ENCODE peak calls at places on chromosomes 5 and 9, in seven cellular contexts. One of them, this sample, is unnamed.

GRCh38 chr5:139636207-139636792 is 11.8 kb upstream of the CXXC5 start:
- DNase-seq in NCI-H2029 treated with DMSO at 0.1 percent for 48 hours: no peak
- DNase-seq in OCI-LY7: peak
- DNase-seq in stimulated activated naive CD4-positive, alpha-beta T cell: peak
- DNase-seq in H7: peak
- DNase-seq in kidney: peak
- DNase-seq in AG10803: no peak
- DNase-seq in this sample: no peak

GRCh38 chr9:127538849-127539258 is 73.2 kb upstream of the STXBP1 start:
- DNase-seq in NCI-H2029 treated with DMSO at 0.1 percent for 48 hours: no peak
- DNase-seq in OCI-LY7: no peak
- DNase-seq in stimulated activated naive CD4-positive, alpha-beta T cell: no peak
- DNase-seq in H7: no peak
- DNase-seq in kidney: no peak
- DNase-seq in AG10803: peak
- DNase-seq in this sample: no peak

GRCh38 chr5:141439411-141440141 is 9.3 kb downstream of the PCDHGA12 start:
- DNase-seq in NCI-H2029 treated with DMSO at 0.1 percent for 48 hours: no peak
- DNase-seq in OCI-LY7: no peak
- DNase-seq in stimulated activated naive CD4-positive, alpha-beta T cell: no peak
- DNase-seq in H7: peak
- DNase-seq in kidney: no peak
- DNase-seq in AG10803: peak
- DNase-seq in this sample: no peak

GRCh38 chr5:97046270-97046982 is 96.0 kb downstream of the LIX1 start:
- DNase-seq in NCI-H2029 treated with DMSO at 0.1 percent for 48 hours: no peak
- DNase-seq in OCI-LY7: peak
- DNase-seq in stimulated activated naive CD4-positive, alpha-beta T cell: no peak
- DNase-seq in H7: no peak
- DNase-seq in kidney: no peak
- DNase-seq in AG10803: peak
- DNase-seq in this sample: no peak

GRCh38 chr5:138937392-138938387 is 62.6 kb upstream of the LRRTM2 start:
- DNase-seq in NCI-H2029 treated with DMSO at 0.1 percent for 48 hours: no peak
- DNase-seq in OCI-LY7: no peak
- DNase-seq in stimulated activated naive CD4-positive, alpha-beta T cell: no peak
- DNase-seq in H7: peak
- DNase-seq in kidney: no peak
- DNase-seq in AG10803: no peak
- DNase-seq in this sample: no peak

GRCh38 chr5:161235569-161235968 is 311.0 kb downstream of the GABRB2 start:
- DNase-seq in NCI-H2029 treated with DMSO at 0.1 percent for 48 hours: no peak
- DNase-seq in OCI-LY7: no peak
- DNase-seq in stimulated activated naive CD4-positive, alpha-beta T cell: no peak
- DNase-seq in H7: no peak
- DNase-seq in kidney: no peak
- DNase-seq in AG10803: no peak
- DNase-seq in this sample: no peak

GRCh38 chr5:153896701-153897100 is 142.0 kb downstream of the FAM114A2 start:
- DNase-seq in NCI-H2029 treated with DMSO at 0.1 percent for 48 hours: peak
- DNase-seq in OCI-LY7: peak
- DNase-seq in stimulated activated naive CD4-positive, alpha-beta T cell: no peak
- DNase-seq in H7: no peak
- DNase-seq in kidney: no peak
- DNase-seq in AG10803: peak
- DNase-seq in this sample: no peak

GRCh38 chr5:123157797-123158528 is 68.9 kb downstream of the PRDM6 start:
- DNase-seq in NCI-H2029 treated with DMSO at 0.1 percent for 48 hours: no peak
- DNase-seq in OCI-LY7: no peak
- DNase-seq in stimulated activated naive CD4-positive, alpha-beta T cell: no peak
- DNase-seq in H7: no peak
- DNase-seq in kidney: no peak
- DNase-seq in AG10803: peak
- DNase-seq in this sample: no peak

GRCh38 chr5:113204525-113205161 is 228.0 kb downstream of the DCP2 start:
- DNase-seq in NCI-H2029 treated with DMSO at 0.1 percent for 48 hours: no peak
- DNase-seq in OCI-LY7: no peak
- DNase-seq in stimulated activated naive CD4-positive, alpha-beta T cell: no peak
- DNase-seq in H7: no peak
- DNase-seq in kidney: no peak
- DNase-seq in AG10803: peak
- DNase-seq in this sample: no peak

GRCh38 chr9:87713278-87713989 is 12.5 kb upstream of the CTSL start:
- DNase-seq in NCI-H2029 treated with DMSO at 0.1 percent for 48 hours: no peak
- DNase-seq in OCI-LY7: no peak
- DNase-seq in stimulated activated naive CD4-positive, alpha-beta T cell: no peak
- DNase-seq in H7: no peak
- DNase-seq in kidney: peak
- DNase-seq in AG10803: peak
- DNase-seq in this sample: no peak

GRCh38 chr9:129568560-129569505 is 52.1 kb downstream of the C9orf50 start:
- DNase-seq in NCI-H2029 treated with DMSO at 0.1 percent for 48 hours: no peak
- DNase-seq in OCI-LY7: no peak
- DNase-seq in stimulated activated naive CD4-positive, alpha-beta T cell: no peak
- DNase-seq in H7: peak
- DNase-seq in kidney: peak
- DNase-seq in AG10803: peak
- DNase-seq in this sample: no peak

GRCh38 chr5:51748667-51749066 is 365.4 kb downstream of the ISL1 start:
- DNase-seq in NCI-H2029 treated with DMSO at 0.1 percent for 48 hours: no peak
- DNase-seq in OCI-LY7: no peak
- DNase-seq in stimulated activated naive CD4-positive, alpha-beta T cell: no peak
- DNase-seq in H7: no peak
- DNase-seq in kidney: no peak
- DNase-seq in AG10803: no peak
- DNase-seq in this sample: no peak

GRCh38 chr5:151295138-151295537 is 8.4 kb downstream of the SLC36A3 start:
- DNase-seq in NCI-H2029 treated with DMSO at 0.1 percent for 48 hours: no peak
- DNase-seq in OCI-LY7: no peak
- DNase-seq in stimulated activated naive CD4-positive, alpha-beta T cell: no peak
- DNase-seq in H7: no peak
- DNase-seq in kidney: no peak
- DNase-seq in AG10803: peak
- DNase-seq in this sample: no peak

GRCh38 chr9:112755675-112756074 is 5.1 kb downstream of the SNX30 start:
- DNase-seq in NCI-H2029 treated with DMSO at 0.1 percent for 48 hours: no peak
- DNase-seq in OCI-LY7: no peak
- DNase-seq in stimulated activated naive CD4-positive, alpha-beta T cell: no peak
- DNase-seq in H7: no peak
- DNase-seq in kidney: no peak
- DNase-seq in AG10803: no peak
- DNase-seq in this sample: no peak

GRCh38 chr9:135073741-135074305 is 13.6 kb upstream of the OLFM1 start:
- DNase-seq in NCI-H2029 treated with DMSO at 0.1 percent for 48 hours: no peak
- DNase-seq in OCI-LY7: no peak
- DNase-seq in stimulated activated naive CD4-positive, alpha-beta T cell: no peak
- DNase-seq in H7: no peak
- DNase-seq in kidney: no peak
- DNase-seq in AG10803: no peak
- DNase-seq in this sample: no peak

GRCh38 chr9:33250458-33250995 is 10.6 kb downstream of the SPINK4 start:
- DNase-seq in NCI-H2029 treated with DMSO at 0.1 percent for 48 hours: no peak
- DNase-seq in OCI-LY7: no peak
- DNase-seq in stimulated activated naive CD4-positive, alpha-beta T cell: no peak
- DNase-seq in H7: no peak
- DNase-seq in kidney: no peak
- DNase-seq in AG10803: peak
- DNase-seq in this sample: no peak

GRCh38 chr5:154165886-154166285 is 24.6 kb upstream of the GALNT10 start:
- DNase-seq in NCI-H2029 treated with DMSO at 0.1 percent for 48 hours: no peak
- DNase-seq in OCI-LY7: no peak
- DNase-seq in stimulated activated naive CD4-positive, alpha-beta T cell: no peak
- DNase-seq in H7: peak
- DNase-seq in kidney: no peak
- DNase-seq in AG10803: no peak
- DNase-seq in this sample: no peak

GRCh38 chr9:126667190-126668055 is 53.7 kb downstream of the LMX1B start:
- DNase-seq in NCI-H2029 treated with DMSO at 0.1 percent for 48 hours: peak
- DNase-seq in OCI-LY7: no peak
- DNase-seq in stimulated activated naive CD4-positive, alpha-beta T cell: no peak
- DNase-seq in H7: no peak
- DNase-seq in kidney: no peak
- DNase-seq in AG10803: no peak
- DNase-seq in this sample: peak

GRCh38 chr9:97806721-97807120 is 46.3 kb upstream of the FOXE1 start:
- DNase-seq in NCI-H2029 treated with DMSO at 0.1 percent for 48 hours: no peak
- DNase-seq in OCI-LY7: no peak
- DNase-seq in stimulated activated naive CD4-positive, alpha-beta T cell: no peak
- DNase-seq in H7: no peak
- DNase-seq in kidney: no peak
- DNase-seq in AG10803: peak
- DNase-seq in this sample: no peak

GRCh38 chr5:170080217-170080616 is 25.5 kb upstream of the FOXI1 start:
- DNase-seq in NCI-H2029 treated with DMSO at 0.1 percent for 48 hours: no peak
- DNase-seq in OCI-LY7: no peak
- DNase-seq in stimulated activated naive CD4-positive, alpha-beta T cell: no peak
- DNase-seq in H7: no peak
- DNase-seq in kidney: no peak
- DNase-seq in AG10803: no peak
- DNase-seq in this sample: no peak

GRCh38 chr9:128136816-128137793 is 9.6 kb upstream of the PTGES2 start:
- DNase-seq in NCI-H2029 treated with DMSO at 0.1 percent for 48 hours: no peak
- DNase-seq in OCI-LY7: no peak
- DNase-seq in stimulated activated naive CD4-positive, alpha-beta T cell: no peak
- DNase-seq in H7: peak
- DNase-seq in kidney: peak
- DNase-seq in AG10803: peak
- DNase-seq in this sample: no peak

GRCh38 chr9:99190597-99191283 is 31.0 kb downstream of the ALG2 start:
- DNase-seq in NCI-H2029 treated with DMSO at 0.1 percent for 48 hours: no peak
- DNase-seq in OCI-LY7: no peak
- DNase-seq in stimulated activated naive CD4-positive, alpha-beta T cell: no peak
- DNase-seq in H7: no peak
- DNase-seq in kidney: no peak
- DNase-seq in AG10803: no peak
- DNase-seq in this sample: no peak

GRCh38 chr5:176956756-176957155 is 49.8 kb downstream of the UIMC1 start:
- DNase-seq in NCI-H2029 treated with DMSO at 0.1 percent for 48 hours: no peak
- DNase-seq in OCI-LY7: no peak
- DNase-seq in stimulated activated naive CD4-positive, alpha-beta T cell: no peak
- DNase-seq in H7: no peak
- DNase-seq in kidney: no peak
- DNase-seq in AG10803: no peak
- DNase-seq in this sample: no peak

GRCh38 chr5:90940227-90940995 is 381.8 kb downstream of the ADGRV1 start:
- DNase-seq in NCI-H2029 treated with DMSO at 0.1 percent for 48 hours: peak
- DNase-seq in OCI-LY7: peak
- DNase-seq in stimulated activated naive CD4-positive, alpha-beta T cell: peak
- DNase-seq in H7: peak
- DNase-seq in kidney: peak
- DNase-seq in AG10803: peak
- DNase-seq in this sample: peak

GRCh38 chr5:84287964-84288363 is 96.7 kb downstream of the EDIL3 start:
- DNase-seq in NCI-H2029 treated with DMSO at 0.1 percent for 48 hours: no peak
- DNase-seq in OCI-LY7: no peak
- DNase-seq in stimulated activated naive CD4-positive, alpha-beta T cell: no peak
- DNase-seq in H7: no peak
- DNase-seq in kidney: no peak
- DNase-seq in AG10803: peak
- DNase-seq in this sample: no peak

GRCh38 chr9:71975833-71976232 is 64.4 kb downstream of the C9orf85 start:
- DNase-seq in NCI-H2029 treated with DMSO at 0.1 percent for 48 hours: no peak
- DNase-seq in OCI-LY7: peak
- DNase-seq in stimulated activated naive CD4-positive, alpha-beta T cell: no peak
- DNase-seq in H7: no peak
- DNase-seq in kidney: no peak
- DNase-seq in AG10803: peak
- DNase-seq in this sample: no peak

GRCh38 chr5:174056064-174056842 is 10.7 kb downstream of the NSG2 start:
- DNase-seq in NCI-H2029 treated with DMSO at 0.1 percent for 48 hours: peak
- DNase-seq in OCI-LY7: no peak
- DNase-seq in stimulated activated naive CD4-positive, alpha-beta T cell: no peak
- DNase-seq in H7: no peak
- DNase-seq in kidney: no peak
- DNase-seq in AG10803: no peak
- DNase-seq in this sample: peak

GRCh38 chr5:90533794-90534193 is 4.4 kb upstream of the LYSMD3 start:
- DNase-seq in NCI-H2029 treated with DMSO at 0.1 percent for 48 hours: no peak
- DNase-seq in OCI-LY7: no peak
- DNase-seq in stimulated activated naive CD4-positive, alpha-beta T cell: no peak
- DNase-seq in H7: no peak
- DNase-seq in kidney: no peak
- DNase-seq in AG10803: no peak
- DNase-seq in this sample: no peak

GRCh38 chr5:59813761-59814562 is 79.6 kb downstream of the PDE4D start:
- DNase-seq in NCI-H2029 treated with DMSO at 0.1 percent for 48 hours: peak
- DNase-seq in OCI-LY7: peak
- DNase-seq in stimulated activated naive CD4-positive, alpha-beta T cell: no peak
- DNase-seq in H7: peak
- DNase-seq in kidney: no peak
- DNase-seq in AG10803: peak
- DNase-seq in this sample: peak

GRCh38 chr9:132042324-132042723 is 37.3 kb downstream of the MED27 start:
- DNase-seq in NCI-H2029 treated with DMSO at 0.1 percent for 48 hours: no peak
- DNase-seq in OCI-LY7: no peak
- DNase-seq in stimulated activated naive CD4-positive, alpha-beta T cell: no peak
- DNase-seq in H7: no peak
- DNase-seq in kidney: no peak
- DNase-seq in AG10803: peak
- DNase-seq in this sample: no peak

GRCh38 chr5:119347574-119347973 is 8.2 kb upstream of the TNFAIP8 start:
- DNase-seq in NCI-H2029 treated with DMSO at 0.1 percent for 48 hours: no peak
- DNase-seq in OCI-LY7: no peak
- DNase-seq in stimulated activated naive CD4-positive, alpha-beta T cell: no peak
- DNase-seq in H7: no peak
- DNase-seq in kidney: no peak
- DNase-seq in AG10803: no peak
- DNase-seq in this sample: no peak

GRCh38 chr5:16304846-16305245 is 125.3 kb upstream of the MARCHF11 start:
- DNase-seq in NCI-H2029 treated with DMSO at 0.1 percent for 48 hours: no peak
- DNase-seq in OCI-LY7: no peak
- DNase-seq in stimulated activated naive CD4-positive, alpha-beta T cell: no peak
- DNase-seq in H7: no peak
- DNase-seq in kidney: no peak
- DNase-seq in AG10803: peak
- DNase-seq in this sample: no peak

GRCh38 chr5:96663608-96664007 is 1.4 kb downstream of the CAST start:
- DNase-seq in NCI-H2029 treated with DMSO at 0.1 percent for 48 hours: no peak
- DNase-seq in OCI-LY7: no peak
- DNase-seq in stimulated activated naive CD4-positive, alpha-beta T cell: no peak
- DNase-seq in H7: peak
- DNase-seq in kidney: no peak
- DNase-seq in AG10803: no peak
- DNase-seq in this sample: no peak

GRCh38 chr9:114588150-114588663 is 638 bp downstream of the ATP6V1G1 start:
- DNase-seq in NCI-H2029 treated with DMSO at 0.1 percent for 48 hours: no peak
- DNase-seq in OCI-LY7: peak
- DNase-seq in stimulated activated naive CD4-positive, alpha-beta T cell: no peak
- DNase-seq in H7: no peak
- DNase-seq in kidney: no peak
- DNase-seq in AG10803: peak
- DNase-seq in this sample: no peak